ENCODE peak calls at places on chromosomes 2 and 18, in four cellular contexts. M is IMR-90, R is ovary, F is mesenchymal stem cell. E is an unnamed sample.

GRCh38 chr2:234453216-234453615 is 43.7 kb downstream of the ARL4C start:
- DNase-seq in M (no peak), R (no peak), F (no peak), E (no peak)

GRCh38 chr2:181886192-181886591 is 5.3 kb upstream of the ITPRID2 start:
- DNase-seq in M (peak; percentile 66), R (no peak), F (no peak), E (no peak)

GRCh38 chr2:102359527-102359926 is 3.9 kb downstream of the IL18R1 start:
- DNase-seq in M (no peak), R (no peak), F (no peak), E (no peak)

GRCh38 chr2:119522561-119523110 is 1.6 kb downstream of the SCTR start:
- DNase-seq in M (no peak), R (no peak), F (no peak), E (no peak)

GRCh38 chr2:39851691-39852110 is 72.6 kb upstream of the THUMPD2 start:
- DNase-seq in M (peak; percentile 63), R (no peak), F (peak; percentile 82), E (peak; percentile 47)

GRCh38 chr2:40746150-40746549 is 294.3 kb upstream of the SLC8A1 start:
- DNase-seq in M (no peak), R (no peak), F (no peak), E (no peak)

GRCh38 chr2:25494626-25495025 is 152.9 kb upstream of the DNMT3A start:
- DNase-seq in M (peak; percentile 66), R (no peak), F (no peak), E (no peak)

GRCh38 chr2:98463988-98464771 is 19.5 kb downstream of the INPP4A start:
- DNase-seq in M (no peak), R (no peak), F (no peak), E (no peak)

GRCh38 chr2:69437751-69438154 is 518 bp upstream of the NFU1 start:
- DNase-seq in M (no peak), R (peak; percentile 50), F (no peak), E (no peak)

GRCh38 chr2:99836670-99837069 is 305.7 kb downstream of the AFF3 start:
- DNase-seq in M (no peak), R (no peak), F (no peak), E (no peak)

GRCh38 chr2:224947566-224947965 is 94.7 kb downstream of the DOCK10 start:
- DNase-seq in M (peak; percentile 22), R (no peak), F (no peak), E (no peak)

GRCh38 chr18:74539289-74539688 is 5.0 kb downstream of the CNDP1 start:
- DNase-seq in M (no peak), R (no peak), F (no peak), E (no peak)

GRCh38 chr18:70450658-70451253 is 161.9 kb downstream of the SOCS6 start:
- DNase-seq in M (peak; percentile 32), R (no peak), F (peak; percentile 41), E (no peak)

GRCh38 chr2:43155842-43156511 is 70.4 kb downstream of the ZFP36L2 start:
- DNase-seq in M (no peak), R (no peak), F (no peak), E (no peak)

GRCh38 chr2:8445580-8445979 is 236.3 kb upstream of the ID2 start:
- DNase-seq in M (no peak), R (no peak), F (no peak), E (no peak)

GRCh38 chr2:28406276-28407096 is 13.8 kb downstream of the FOSL2 start:
- DNase-seq in M (peak; percentile 51), R (no peak), F (peak; percentile 76), E (no peak)

GRCh38 chr2:196798980-196799379 is 503 bp downstream of the GTF3C3 start:
- DNase-seq in M (no peak), R (no peak), F (no peak), E (no peak)

GRCh38 chr2:231604685-231605606 is 12.3 kb downstream of the TEX44 start:
- DNase-seq in M (peak; percentile 95), R (peak; percentile 100), F (peak; percentile 99), E (peak; percentile 87)

GRCh38 chr18:60092073-60092472 is 192.3 kb downstream of the PMAIP1 start:
- DNase-seq in M (no peak), R (no peak), F (no peak), E (no peak)

GRCh38 chr2:195406886-195407603 is 250.0 kb upstream of the SLC39A10 start:
- DNase-seq in M (peak; percentile 55), R (no peak), F (no peak), E (no peak)

GRCh38 chr2:208006833-208007232 is 18.5 kb downstream of the PLEKHM3 start:
- DNase-seq in M (peak; percentile 41), R (no peak), F (peak; percentile 12), E (no peak)

GRCh38 chr2:241573741-241574140 is 15.2 kb downstream of the BOK start:
- DNase-seq in M (no peak), R (no peak), F (no peak), E (no peak)

GRCh38 chr2:25280066-25280687 is 61.5 kb downstream of the DNMT3A start:
- DNase-seq in M (no peak), R (no peak), F (no peak), E (no peak)

GRCh38 chr2:236749346-236749745 is 179.7 kb downstream of the ACKR3 start:
- DNase-seq in M (peak; percentile 46), R (no peak), F (no peak), E (no peak)

GRCh38 chr18:46471809-46472498 is 185.1 kb downstream of the LOXHD1 start:
- DNase-seq in M (no peak), R (no peak), F (no peak), E (no peak)

GRCh38 chr2:191347881-191348280 is 102.7 kb downstream of the MYO1B start:
- DNase-seq in M (peak; percentile 84), R (no peak), F (peak; percentile 86), E (no peak)

GRCh38 chr2:64829522-64829921 is 159.7 kb upstream of the SLC1A4 start:
- DNase-seq in M (no peak), R (no peak), F (no peak), E (no peak)

GRCh38 chr2:206079699-206080465 is 6.1 kb downstream of the INO80D start:
- DNase-seq in M (no peak), R (no peak), F (no peak), E (no peak)

DNA sequence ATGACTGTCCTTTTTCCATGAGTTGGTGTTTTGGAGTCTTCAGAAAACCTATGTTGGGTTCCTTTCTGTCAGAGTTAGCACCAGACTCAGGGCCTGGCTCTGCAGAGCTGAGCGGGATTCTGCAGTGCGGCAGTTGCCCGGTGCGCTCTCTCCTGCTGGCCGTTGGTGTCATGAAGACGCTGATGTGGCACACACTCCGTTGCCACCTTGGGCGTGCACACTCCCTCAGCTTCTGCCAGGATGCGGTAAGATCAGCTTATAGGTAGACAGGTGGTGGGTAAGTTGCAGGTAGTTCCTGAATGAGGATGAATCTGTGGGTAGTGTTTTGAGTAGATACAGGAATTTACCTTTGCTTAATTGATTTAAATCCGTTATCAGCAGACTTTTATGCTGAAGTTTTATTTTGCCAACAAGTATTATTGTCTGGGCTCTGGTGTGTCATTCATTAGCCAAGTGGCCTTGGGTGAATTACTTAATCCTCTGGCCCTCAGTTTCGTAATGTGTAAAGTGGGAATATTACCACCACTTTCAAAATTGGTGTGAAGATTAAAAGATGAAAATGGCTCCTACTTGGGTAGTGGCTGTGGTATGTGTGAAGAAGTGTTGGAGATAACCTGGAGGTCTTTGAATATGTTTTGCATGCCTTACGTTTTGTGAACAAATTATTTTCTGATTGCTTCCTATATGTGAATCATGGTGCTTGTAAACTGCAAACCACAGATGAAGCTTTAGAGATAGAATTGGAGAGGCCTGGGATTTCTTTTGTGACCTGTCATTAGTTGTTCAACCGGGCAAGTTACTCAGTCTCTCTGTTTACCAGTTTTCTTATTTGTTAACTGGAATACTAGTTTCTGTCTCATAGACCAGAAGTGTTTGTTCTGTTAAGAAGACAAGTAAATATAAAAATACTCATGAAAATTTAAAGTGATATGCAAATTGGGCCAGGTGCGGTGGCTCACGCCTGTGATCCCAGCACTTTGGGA is 27.0 kb downstream of the DGKD start:
- DNase-seq in M (no peak), R (no peak), F (peak; percentile 18), E (no peak)
- H3K4me3 ChIP-seq in M (no peak overlapping the region), R (no peak overlapping the region), F (no peak overlapping the region), E (no peak overlapping the region)

GRCh38 chr2:54631755-54632154 is 91.7 kb upstream of the EML6 start:
- DNase-seq in M (no peak), R (no peak), F (no peak), E (no peak)
- H3K27ac ChIP-seq in M (no peak overlapping the region), R (no peak overlapping the region), F (no peak overlapping the region), E (no peak overlapping the region)

GRCh38 chr18:12307871-12308385 is at the start of gene TUBB6:
- DNase-seq in M (peak; percentile 81), R (peak; percentile 70), F (peak; percentile 88), E (no peak)

GRCh38 chr18:12308386-12309100 is 502 bp downstream of the TUBB6 start:
- DNase-seq in M (peak; percentile 88), R (peak; percentile 90), F (peak; percentile 92), E (peak; percentile 71)

GRCh38 chr18:12306752-12307151 is 1.3 kb upstream of the TUBB6 start:
- DNase-seq in M (no peak), R (no peak), F (no peak), E (no peak)

GRCh38 chr18:12305930-12306629 is 2.0 kb upstream of the TUBB6 start:
- DNase-seq in M (peak; percentile 20), R (no peak), F (peak; percentile 57), E (no peak)

GRCh38 chr18:12307251-12307736 is 747 bp upstream of the TUBB6 start:
- DNase-seq in M (peak; percentile 76), R (peak; percentile 67), F (peak; percentile 84), E (no peak)
- H3K4me3 ChIP-seq in M (peak overlapping the region; percentile 96), R (peak overlapping the region; percentile 90), F (peak overlapping the region; percentile 84), E (peak overlapping the region; percentile 89)

GRCh38 chr2:222903234-222904220 is 42.7 kb downstream of the ACSL3 start:
- DNase-seq in M (peak; percentile 73), R (no peak), F (peak; percentile 69), E (no peak)
- H3K27ac ChIP-seq in M (peak overlapping the region; percentile 80), R (no peak overlapping the region), F (peak overlapping the region; percentile 5), E (peak overlapping the region; percentile 77)